ENCODE peak calls at places on chromosomes 5 and 9, in five cellular contexts. E is H1, G is GM12878, S is NT2/D1, Y is HepG2. B is an unnamed sample.

GRCh38 chr9:75096796-75097195 is 8.5 kb downstream of the OSTF1 start:
- DNase-seq in E (no peak), G (no peak), S (no peak), Y (no peak), B (no peak)

GRCh38 chr9:70566743-70567142 is 152.3 kb upstream of the KLF9 start:
- DNase-seq in E (no peak), G (no peak), S (peak), Y (no peak), B (no peak)

GRCh38 chr9:70593241-70593640 is 178.8 kb upstream of the KLF9 start:
- DNase-seq in E (no peak), G (no peak), S (no peak), Y (no peak), B (no peak)

GRCh38 chr5:125712397-125712796 is 710.8 kb upstream of the GRAMD2B start:
- DNase-seq in E (no peak), G (no peak), S (no peak), Y (no peak), B (no peak)

GRCh38 chr5:90739567-90739966 is 181.0 kb downstream of the ADGRV1 start:
- DNase-seq in E (no peak), G (no peak), S (no peak), Y (no peak), B (no peak)

GRCh38 chr5:69288668-69289067 is 43.9 kb downstream of the CCDC125 start:
- DNase-seq in E (peak), G (no peak), S (no peak), Y (no peak), B (no peak)

GRCh38 chr5:107557051-107557658 is 113.6 kb downstream of the EFNA5 start:
- DNase-seq in E (no peak), G (no peak), S (no peak), Y (no peak), B (peak)

GRCh38 chr9:2824564-2824963 is 19.3 kb downstream of the PUM3 start:
- DNase-seq in E (peak), G (no peak), S (no peak), Y (no peak), B (peak)

GRCh38 chr5:90747693-90748092 is 189.1 kb downstream of the ADGRV1 start:
- DNase-seq in E (no peak), G (no peak), S (peak), Y (no peak), B (no peak)

GRCh38 chr5:81740758-81741157 is 10.1 kb downstream of the SSBP2 start:
- DNase-seq in E (no peak), G (no peak), S (no peak), Y (no peak), B (no peak)

GRCh38 chr5:82155305-82155704 is 122.8 kb downstream of the RPS23 start:
- DNase-seq in E (no peak), G (no peak), S (no peak), Y (no peak), B (no peak)

GRCh38 chr5:157799578-157799977 is 56.1 kb downstream of the LSM11 start:
- DNase-seq in E (no peak), G (no peak), S (no peak), Y (no peak), B (no peak)

GRCh38 chr5:8807636-8808035 is 738.2 kb downstream of the SEMA5A start:
- DNase-seq in E (no peak), G (no peak), S (no peak), Y (no peak), B (no peak)

GRCh38 chr5:50947892-50948683 is 281.7 kb downstream of the PARP8 start:
- DNase-seq in E (no peak), G (no peak), S (no peak), Y (no peak), B (peak)

GRCh38 chr5:130104895-130105684 is 200.8 kb downstream of the CHSY3 start:
- DNase-seq in E (no peak), G (no peak), S (no peak), Y (no peak), B (no peak)

GRCh38 chr9:98575379-98576346 is 133.1 kb downstream of the GABBR2 start:
- DNase-seq in E (no peak), G (peak), S (no peak), Y (no peak), B (no peak)

GRCh38 chr5:158966691-158967090 is 133.0 kb downstream of the EBF1 start:
- DNase-seq in E (no peak), G (no peak), S (no peak), Y (no peak), B (no peak)

GRCh38 chr9:12822111-12822510 is 47.3 kb downstream of the LURAP1L start:
- DNase-seq in E (no peak), G (no peak), S (no peak), Y (no peak), B (no peak)

GRCh38 chr9:33025572-33026347 is 687 bp downstream of the DNAJA1 start:
- DNase-seq in E (peak), G (no peak), S (no peak), Y (peak), B (peak)

GRCh38 chr9:71767421-71768321 is 642 bp downstream of the CEMIP2 start:
- DNase-seq in E (peak), G (no peak), S (no peak), Y (no peak), B (no peak)

GRCh38 chr5:176360894-176361436 is 599 bp downstream of the KIAA1191 start:
- DNase-seq in E (no peak), G (no peak), S (no peak), Y (no peak), B (peak)

GRCh38 chr5:14900661-14901461 is 29.3 kb upstream of the ANKH start:
- DNase-seq in E (no peak), G (no peak), S (no peak), Y (peak), B (no peak)

GRCh38 chr9:137441289-137441934 is at the start of gene ENTPD8:
- DNase-seq in E (peak), G (no peak), S (no peak), Y (peak), B (peak)

GRCh38 chr5:67206381-67207328 is 10.1 kb upstream of the CD180 start:
- DNase-seq in E (no peak), G (peak), S (no peak), Y (peak), B (no peak)

GRCh38 chr9:101626295-101626694 is 31.5 kb upstream of the PPP3R2 start:
- DNase-seq in E (no peak), G (no peak), S (no peak), Y (no peak), B (no peak)

GRCh38 chr9:8835291-8835690 is 1035.7 kb upstream of the DMAC1 start:
- DNase-seq in E (no peak), G (no peak), S (no peak), Y (no peak), B (no peak)

GRCh38 chr5:135874461-135874860 is 21.2 kb downstream of the IL9 start:
- DNase-seq in E (no peak), G (no peak), S (no peak), Y (no peak), B (no peak)

GRCh38 chr9:135220601-135221575 is 133.4 kb downstream of the OLFM1 start:
- DNase-seq in E (no peak), G (no peak), S (no peak), Y (no peak), B (no peak)

GRCh38 chr5:83927140-83927733 is 206.6 kb upstream of the HAPLN1 start:
- DNase-seq in E (peak), G (no peak), S (peak), Y (peak), B (peak)

GRCh38 chr9:108162664-108163063 is 673.1 kb upstream of the KLF4 start:
- DNase-seq in E (no peak), G (no peak), S (no peak), Y (no peak), B (no peak)

GRCh38 chr5:102681403-102681983 is 73.6 kb upstream of the PAM start:
- DNase-seq in E (peak), G (peak), S (peak), Y (peak), B (peak)

GRCh38 chr9:93316726-93317494 is 133.0 kb downstream of the WNK2 start:
- DNase-seq in E (no peak), G (no peak), S (no peak), Y (no peak), B (no peak)

GRCh38 chr9:121835581-121836381 is 184.3 kb downstream of the DAB2IP start:
- DNase-seq in E (peak), G (no peak), S (no peak), Y (no peak), B (no peak)

GRCh38 chr9:95379630-95380029 is 62.1 kb upstream of the FANCC start:
- DNase-seq in E (peak), G (no peak), S (no peak), Y (no peak), B (no peak)

GRCh38 chr5:163943546-163943945 is 438.1 kb downstream of the MAT2B start:
- DNase-seq in E (no peak), G (no peak), S (no peak), Y (no peak), B (no peak)
- TF ChIP-seq SUZ12 in E (no peak), G (no peak), S (no peak), Y (no peak), B (no peak)

DNA sequence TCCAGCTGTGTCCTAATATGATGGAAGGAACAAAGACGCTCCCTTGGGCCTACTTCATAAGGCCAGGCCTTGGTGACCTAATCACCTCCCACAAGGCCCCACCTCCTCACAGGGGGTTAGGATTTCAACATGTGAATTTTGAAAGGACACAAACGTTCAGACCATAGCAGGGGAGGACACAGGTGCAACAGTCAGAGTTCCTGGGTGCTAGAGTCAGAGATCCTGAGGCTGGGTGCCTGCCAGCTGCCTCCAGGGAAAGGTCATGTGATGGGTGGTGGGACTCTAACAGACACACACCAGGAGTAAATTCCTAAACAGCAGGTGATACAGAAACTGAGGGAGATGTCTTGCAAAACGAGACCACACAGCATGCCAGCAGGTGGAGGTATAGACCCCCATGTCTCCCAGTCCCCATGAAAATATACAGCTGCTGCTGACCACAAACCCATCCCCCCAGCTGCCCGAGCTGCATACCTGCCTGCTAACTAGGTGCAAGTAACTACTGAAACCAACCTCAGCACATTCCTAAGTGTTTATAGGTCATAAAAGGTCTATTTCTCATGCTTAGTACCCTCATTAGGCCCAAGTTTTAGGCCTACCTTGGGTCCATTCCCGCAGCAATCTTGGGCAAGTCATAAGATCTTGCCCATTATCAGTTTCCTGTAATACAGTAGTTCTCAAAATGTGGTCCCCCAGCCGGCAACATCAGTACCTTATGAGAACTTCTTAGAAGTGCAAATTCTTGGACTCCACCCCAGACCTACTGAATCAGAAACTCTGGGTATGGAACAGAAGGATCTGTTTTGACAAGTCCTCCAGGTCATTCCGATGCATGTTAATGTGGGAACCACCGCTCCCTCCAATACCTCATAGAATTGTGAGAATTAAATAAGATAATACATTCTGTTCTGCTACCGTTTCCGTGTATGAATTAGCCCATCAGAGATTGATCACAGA is 245.3 kb downstream of the ENC1 start:
- DNase-seq in E (peak), G (no peak), S (peak), Y (peak), B (no peak)
- TF ChIP-seq SUZ12 in E (no peak), G (no peak), S (no peak), Y (no peak), B (no peak)

GRCh38 chr9:6134661-6135177 is 80.9 kb upstream of the IL33 start:
- DNase-seq in E (no peak), G (no peak), S (no peak), Y (no peak), B (no peak)

GRCh38 chr9:6133346-6134063 is 82.1 kb upstream of the IL33 start:
- DNase-seq in E (no peak), G (peak), S (no peak), Y (no peak), B (no peak)

GRCh38 chr9:6128030-6128429 is 87.6 kb upstream of the IL33 start:
- DNase-seq in E (no peak), G (no peak), S (no peak), Y (no peak), B (no peak)

DNA sequence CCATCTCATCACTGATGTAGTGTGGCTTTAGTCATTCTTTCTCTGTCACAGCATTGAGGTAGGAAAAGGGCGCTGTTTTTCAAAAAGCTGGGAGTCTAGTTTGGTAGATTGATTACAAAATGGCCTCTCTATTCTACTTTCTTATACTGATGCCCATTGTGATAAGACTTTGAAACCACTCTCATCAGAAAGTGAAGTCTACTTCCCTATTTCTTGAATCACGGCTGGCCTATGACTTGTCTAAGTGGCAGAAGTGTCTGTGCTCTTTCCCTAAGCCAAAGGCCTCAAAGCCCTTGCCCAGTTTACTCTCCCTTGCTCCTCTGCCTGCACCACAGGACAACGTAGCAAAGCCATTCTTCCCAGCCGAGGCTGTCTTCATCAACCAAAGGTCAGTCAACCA is 83.0 kb upstream of the IL33 start:
- DNase-seq in E (no peak), G (peak), S (no peak), Y (no peak), B (no peak)
- TF ChIP-seq SUZ12 in E (no peak), G (no peak), S (no peak), Y (no peak), B (no peak)

DNA sequence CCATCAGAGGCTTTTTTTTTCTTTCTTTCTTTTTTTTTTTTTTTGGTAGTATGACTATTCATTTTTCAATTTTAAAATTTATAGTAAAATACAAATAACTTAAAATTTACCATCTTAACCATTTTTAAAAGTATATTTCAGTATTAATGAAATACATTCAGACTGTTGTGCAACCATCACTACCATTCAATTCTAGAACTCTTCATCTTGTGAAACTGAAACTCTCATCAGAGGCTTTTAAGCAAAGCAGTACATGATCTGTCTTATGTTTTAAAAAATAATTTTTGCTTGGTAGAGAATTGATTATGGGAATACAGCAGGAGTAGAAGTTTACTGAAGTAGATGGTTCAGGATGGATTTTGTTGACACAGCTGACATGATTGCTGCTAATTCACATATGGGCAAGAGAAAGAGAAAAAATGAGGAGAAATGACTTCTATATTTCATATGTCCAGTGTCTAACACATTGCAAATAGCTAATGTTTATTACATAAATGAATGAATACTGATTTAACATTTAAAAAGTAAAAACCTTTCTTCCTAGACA is 13.4 kb downstream of the ELOVL7 start:
- DNase-seq in E (no peak), G (no peak), S (no peak), Y (no peak), B (no peak)
- TF ChIP-seq SUZ12 in E (no peak), G (no peak), S (no peak), Y (no peak), B (no peak)

GRCh38 chr5:137231535-137231934 is 267.6 kb downstream of the SPOCK1 start:
- DNase-seq in E (no peak), G (no peak), S (no peak), Y (no peak), B (no peak)
- TF ChIP-seq SUZ12 in E (no peak), G (no peak), S (no peak), Y (no peak), B (no peak)

B was measured in HEK293T.